ENCODE peak calls at places on chromosomes 7 and 10, in four cellular contexts. One of them, this sample, is unnamed. For H3K27me3, the result is how much of the 10 kb centered on the place peaks cover.

GRCh38 chr7:137508437-137509175 is 165.1 kb upstream of the PTN start:
- DNase-seq in right cardiac atrium: no peak
- DNase-seq in hepatocyte: peak
- DNase-seq in brain microvascular endothelial cell: peak
- DNase-seq in this sample: no peak

GRCh38 chr10:1035201-1035600 is 9.5 kb upstream of the IDI2 start:
- DNase-seq in right cardiac atrium: no peak
- DNase-seq in hepatocyte: no peak
- DNase-seq in brain microvascular endothelial cell: no peak
- DNase-seq in this sample: no peak

GRCh38 chr10:84613336-84614021 is 285.1 kb downstream of the CCSER2 start:
- DNase-seq in right cardiac atrium: no peak
- DNase-seq in hepatocyte: peak
- DNase-seq in brain microvascular endothelial cell: peak
- DNase-seq in this sample: no peak

GRCh38 chr10:92240289-92241157 is 50.4 kb downstream of the CPEB3 start:
- DNase-seq in right cardiac atrium: peak
- DNase-seq in hepatocyte: peak
- DNase-seq in brain microvascular endothelial cell: peak
- DNase-seq in this sample: no peak

GRCh38 chr10:29479081-29479917 is 155.5 kb downstream of the SVIL start:
- DNase-seq in right cardiac atrium: no peak
- DNase-seq in hepatocyte: no peak
- DNase-seq in brain microvascular endothelial cell: peak
- DNase-seq in this sample: no peak

GRCh38 chr7:7018290-7018689 is 164.1 kb upstream of the C1GALT1 start:
- DNase-seq in right cardiac atrium: no peak
- DNase-seq in hepatocyte: no peak
- DNase-seq in brain microvascular endothelial cell: no peak
- DNase-seq in this sample: no peak

GRCh38 chr7:118602090-118602489 is 377.6 kb downstream of the ANKRD7 start:
- DNase-seq in right cardiac atrium: no peak
- DNase-seq in hepatocyte: no peak
- DNase-seq in brain microvascular endothelial cell: no peak
- DNase-seq in this sample: no peak

GRCh38 chr10:79019961-79020491 is 48.7 kb upstream of the ZMIZ1 start:
- DNase-seq in right cardiac atrium: peak
- DNase-seq in hepatocyte: peak
- DNase-seq in brain microvascular endothelial cell: no peak
- DNase-seq in this sample: no peak

GRCh38 chr7:132134814-132135445 is 441.3 kb downstream of the PLXNA4 start:
- DNase-seq in right cardiac atrium: no peak
- DNase-seq in hepatocyte: no peak
- DNase-seq in brain microvascular endothelial cell: no peak
- DNase-seq in this sample: no peak

GRCh38 chr7:81150951-81151361 is 232.1 kb upstream of the SEMA3C start:
- DNase-seq in right cardiac atrium: no peak
- DNase-seq in hepatocyte: no peak
- DNase-seq in brain microvascular endothelial cell: no peak
- DNase-seq in this sample: no peak

GRCh38 chr10:118850418-118851061 is 95.8 kb upstream of the CACUL1 start:
- DNase-seq in right cardiac atrium: peak
- DNase-seq in hepatocyte: peak
- DNase-seq in brain microvascular endothelial cell: peak
- DNase-seq in this sample: no peak

GRCh38 chr10:74855027-74855426 is 28.6 kb downstream of the KAT6B start:
- DNase-seq in right cardiac atrium: peak
- DNase-seq in hepatocyte: no peak
- DNase-seq in brain microvascular endothelial cell: no peak
- DNase-seq in this sample: no peak

GRCh38 chr10:78541528-78542470 is 508.1 kb downstream of the RPS24 start:
- DNase-seq in right cardiac atrium: peak
- DNase-seq in hepatocyte: peak
- DNase-seq in brain microvascular endothelial cell: no peak
- DNase-seq in this sample: no peak

DNA sequence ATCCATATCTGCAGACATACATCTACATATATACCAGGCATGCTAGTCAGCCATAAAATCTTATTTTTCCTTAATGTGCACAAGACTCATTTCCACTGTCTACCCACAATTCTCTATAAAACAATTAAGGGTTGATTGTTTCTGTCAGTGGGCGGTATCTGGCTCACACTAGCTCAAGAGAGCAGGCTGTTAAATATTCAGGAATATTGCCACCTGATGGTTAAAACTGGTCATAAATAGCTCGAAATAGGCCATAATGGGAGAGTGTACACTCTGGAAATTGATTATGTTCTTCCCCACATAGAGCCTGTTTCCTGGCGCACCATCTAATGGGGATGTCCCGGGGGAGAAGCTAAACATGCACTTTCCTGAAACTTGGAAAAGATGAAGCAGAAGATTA is 620.6 kb upstream of the ANKRD30A start:
- DNase-seq in right cardiac atrium: no peak
- DNase-seq in hepatocyte: no peak
- DNase-seq in brain microvascular endothelial cell: no peak
- DNase-seq in this sample: no peak
- H3K27me3 ChIP-seq in right cardiac atrium: under half
- H3K27me3 ChIP-seq in hepatocyte: under half
- H3K27me3 ChIP-seq in brain microvascular endothelial cell: under half
- H3K27me3 ChIP-seq in this sample: under half

DNA sequence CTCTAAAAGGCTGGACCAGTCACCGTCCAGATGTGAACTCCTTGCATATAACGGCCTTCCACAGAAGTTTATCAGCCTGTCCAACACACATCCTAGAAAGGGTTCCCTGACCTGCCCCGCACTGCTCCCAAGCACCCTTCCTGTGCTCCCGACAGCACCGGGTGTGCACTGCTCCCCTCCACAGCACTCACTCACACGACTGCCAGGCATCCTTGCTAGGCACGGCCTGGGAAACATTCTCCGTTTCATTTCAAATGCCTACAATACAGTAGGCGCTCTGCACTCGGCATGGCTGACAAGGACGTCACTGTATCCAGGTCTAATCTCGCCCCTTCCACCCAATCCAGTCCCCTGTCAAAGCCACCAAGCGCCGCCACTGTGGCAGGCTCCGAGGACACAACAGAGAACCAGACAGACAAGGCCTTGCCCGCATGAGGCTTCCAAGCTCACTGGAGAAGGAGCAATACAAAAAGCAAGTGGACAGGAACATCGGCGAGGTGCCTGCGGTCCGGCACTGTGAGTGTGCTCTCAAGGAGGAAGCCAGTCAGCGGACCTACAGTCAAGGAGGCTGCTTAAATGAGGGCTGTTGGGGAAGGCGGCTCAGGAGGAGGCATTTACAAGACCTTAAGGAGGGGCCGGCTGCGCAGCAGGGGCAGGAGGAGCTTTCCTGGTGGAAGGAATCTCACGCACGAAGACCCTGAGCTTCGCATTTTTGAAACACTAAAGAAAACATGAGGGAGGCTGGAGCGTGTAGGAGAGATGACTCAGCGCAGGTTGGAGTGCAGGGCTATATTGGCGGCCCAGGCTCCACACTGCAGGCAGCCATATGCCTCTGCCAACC is 29.2 kb downstream of the GNA12 start:
- DNase-seq in right cardiac atrium: no peak
- DNase-seq in hepatocyte: peak
- DNase-seq in brain microvascular endothelial cell: peak
- DNase-seq in this sample: no peak
- H3K4me3 ChIP-seq in right cardiac atrium: no peak
- H3K4me3 ChIP-seq in hepatocyte: no peak
- H3K4me3 ChIP-seq in brain microvascular endothelial cell: no peak
- H3K4me3 ChIP-seq in this sample: no peak

DNA sequence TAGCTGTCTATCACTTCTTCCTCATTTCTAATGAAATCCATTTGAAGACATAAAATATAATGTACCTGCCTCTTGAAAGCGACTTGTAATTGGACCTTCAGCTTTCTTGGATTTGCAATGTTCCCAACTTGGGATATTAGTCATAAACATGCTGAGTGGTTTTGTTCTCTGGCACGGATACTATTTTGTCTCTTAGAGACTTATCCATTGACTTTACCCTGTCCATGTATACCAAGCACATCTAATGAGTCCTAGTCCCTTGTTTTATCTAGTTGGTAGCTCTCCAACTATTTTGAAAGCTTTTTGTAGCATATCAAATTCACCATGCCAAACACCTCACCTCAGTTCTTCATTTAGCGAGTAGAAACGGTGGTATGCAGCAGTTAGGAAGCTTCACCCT is 18.9 kb downstream of the PLEKHS1 start:
- DNase-seq in right cardiac atrium: no peak
- DNase-seq in hepatocyte: no peak
- DNase-seq in brain microvascular endothelial cell: no peak
- DNase-seq in this sample: no peak
- H3K27me3 ChIP-seq in right cardiac atrium: under half
- H3K27me3 ChIP-seq in hepatocyte: under half
- H3K27me3 ChIP-seq in brain microvascular endothelial cell: under half
- H3K27me3 ChIP-seq in this sample: under half

GRCh38 chr7:150631084-150631824 is 931 bp downstream of the GIMAP6 start:
- DNase-seq in right cardiac atrium: peak
- DNase-seq in hepatocyte: no peak
- DNase-seq in brain microvascular endothelial cell: no peak
- DNase-seq in this sample: no peak
- H3K4me3 ChIP-seq in right cardiac atrium: peak
- H3K4me3 ChIP-seq in hepatocyte: no peak
- H3K4me3 ChIP-seq in brain microvascular endothelial cell: no peak
- H3K4me3 ChIP-seq in this sample: peak

GRCh38 chr7:97001656-97002554 is 3.4 kb upstream of the DLX6 start:
- DNase-seq in right cardiac atrium: no peak
- DNase-seq in hepatocyte: no peak
- DNase-seq in brain microvascular endothelial cell: no peak
- DNase-seq in this sample: no peak

GRCh38 chr7:97002555-97003261 is 2.6 kb upstream of the DLX6 start:
- DNase-seq in right cardiac atrium: no peak
- DNase-seq in hepatocyte: no peak
- DNase-seq in brain microvascular endothelial cell: no peak
- DNase-seq in this sample: no peak

GRCh38 chr7:97004931-97005763 is at the start of gene DLX6:
- DNase-seq in right cardiac atrium: peak
- DNase-seq in hepatocyte: peak
- DNase-seq in brain microvascular endothelial cell: no peak
- DNase-seq in this sample: no peak

GRCh38 chr7:97004237-97004930 is 969 bp upstream of the DLX6 start:
- DNase-seq in right cardiac atrium: no peak
- DNase-seq in hepatocyte: no peak
- DNase-seq in brain microvascular endothelial cell: no peak
- DNase-seq in this sample: no peak

DNA sequence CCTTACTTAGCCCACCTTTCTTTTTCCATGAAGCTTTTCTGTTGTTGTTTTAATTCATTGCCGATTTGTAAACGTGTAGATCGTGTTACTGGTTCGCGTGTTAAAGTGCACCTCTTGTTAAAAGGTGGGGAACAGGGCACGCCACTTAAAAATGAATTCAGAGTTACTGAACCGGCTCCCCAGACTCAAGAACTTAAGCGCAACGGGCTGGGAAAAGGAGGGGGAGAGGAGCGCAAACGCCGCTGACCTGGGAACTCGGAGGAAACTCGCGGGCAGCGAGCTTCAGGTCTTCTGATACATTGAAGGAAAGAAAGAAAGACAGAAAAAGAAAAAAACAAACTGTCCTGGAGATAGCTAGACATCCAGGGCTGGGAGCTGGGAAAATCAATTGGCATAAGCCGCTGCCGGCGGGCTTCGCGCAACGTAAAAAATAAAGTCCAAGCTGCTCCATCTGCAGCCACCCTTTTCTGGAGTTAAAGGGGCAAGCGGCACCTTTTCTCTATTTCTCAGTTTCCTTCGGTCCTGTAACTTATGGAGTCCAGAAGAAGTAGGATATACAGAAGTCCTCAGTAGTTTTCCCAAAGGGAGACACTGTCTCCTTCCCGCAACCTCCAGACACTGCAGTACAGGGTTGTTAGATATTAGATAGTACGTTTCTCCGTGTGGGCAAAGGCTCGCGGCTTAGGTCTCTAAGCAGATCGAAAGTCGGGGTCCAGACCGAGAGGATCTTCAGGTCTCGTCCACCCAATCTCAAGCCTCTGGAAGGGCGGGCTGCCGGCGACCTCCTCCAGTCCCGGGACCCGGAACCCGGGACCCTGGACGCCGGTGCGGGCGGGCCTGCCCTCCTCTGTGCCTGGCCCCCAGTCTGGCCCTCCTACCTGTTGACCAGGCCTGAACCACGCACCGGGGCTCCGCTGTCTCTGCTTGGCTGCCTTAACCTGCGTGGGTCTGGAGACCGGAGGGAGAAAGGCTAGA is 1.8 kb upstream of the DLX6 start:
- DNase-seq in right cardiac atrium: no peak
- DNase-seq in hepatocyte: no peak
- DNase-seq in brain microvascular endothelial cell: no peak
- DNase-seq in this sample: no peak
- H3K27me3 ChIP-seq in right cardiac atrium: under half
- H3K27me3 ChIP-seq in hepatocyte: half or more
- H3K27me3 ChIP-seq in brain microvascular endothelial cell: half or more
- H3K27me3 ChIP-seq in this sample: half or more

GRCh38 chr10:77411805-77412204 is 225.8 kb downstream of the KCNMA1 start:
- DNase-seq in right cardiac atrium: no peak
- DNase-seq in hepatocyte: no peak
- DNase-seq in brain microvascular endothelial cell: no peak
- DNase-seq in this sample: no peak
- H3K4me3 ChIP-seq in right cardiac atrium: no peak
- H3K4me3 ChIP-seq in hepatocyte: no peak
- H3K4me3 ChIP-seq in brain microvascular endothelial cell: no peak
- H3K4me3 ChIP-seq in this sample: no peak

GRCh38 chr10:126458453-126458852 is 70.2 kb upstream of the ADAM12 start:
- DNase-seq in right cardiac atrium: no peak
- DNase-seq in hepatocyte: no peak
- DNase-seq in brain microvascular endothelial cell: peak
- DNase-seq in this sample: no peak

GRCh38 chr10:126456632-126457031 is 68.4 kb upstream of the ADAM12 start:
- DNase-seq in right cardiac atrium: no peak
- DNase-seq in hepatocyte: no peak
- DNase-seq in brain microvascular endothelial cell: no peak
- DNase-seq in this sample: no peak

GRCh38 chr10:126455766-126456425 is 67.6 kb upstream of the ADAM12 start:
- DNase-seq in right cardiac atrium: no peak
- DNase-seq in hepatocyte: no peak
- DNase-seq in brain microvascular endothelial cell: no peak
- DNase-seq in this sample: no peak

GRCh38 chr10:126454045-126454751 is 65.9 kb upstream of the ADAM12 start:
- DNase-seq in right cardiac atrium: no peak
- DNase-seq in hepatocyte: no peak
- DNase-seq in brain microvascular endothelial cell: no peak
- DNase-seq in this sample: no peak

DNA sequence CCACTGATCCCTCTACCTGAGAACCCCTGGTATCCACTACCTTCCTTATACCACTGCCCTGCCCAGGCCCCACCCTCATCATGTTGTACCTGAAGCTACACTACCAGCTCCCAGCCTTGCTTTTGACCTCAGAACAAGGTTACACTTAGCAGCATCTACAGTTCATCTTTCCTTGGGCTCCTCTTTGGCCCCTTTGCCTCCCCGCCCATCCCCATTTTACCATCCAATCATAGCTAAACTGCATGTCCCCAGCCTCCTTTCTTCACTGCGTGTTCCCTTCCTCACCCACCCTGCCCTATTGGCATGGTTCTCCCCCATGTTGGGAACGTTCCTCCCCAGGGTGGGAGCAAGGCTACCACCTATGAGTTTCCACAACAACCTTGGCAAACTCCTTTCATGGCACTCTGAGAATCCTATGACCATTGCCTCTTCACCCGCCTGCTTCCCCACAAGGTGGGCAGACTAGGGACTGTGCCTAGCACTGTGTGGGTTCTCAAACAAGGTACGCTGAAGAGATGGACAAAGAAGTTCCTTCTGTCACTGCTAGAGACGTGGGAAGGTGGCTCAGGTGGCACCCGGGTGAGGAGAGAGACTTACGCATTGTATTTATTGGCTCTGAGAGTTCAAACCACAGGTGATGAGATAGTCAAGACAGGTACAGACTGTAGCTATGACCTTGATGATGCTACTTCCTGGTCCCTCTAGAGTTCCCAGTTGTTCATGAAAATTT is 66.9 kb upstream of the ADAM12 start:
- DNase-seq in right cardiac atrium: no peak
- DNase-seq in hepatocyte: no peak
- DNase-seq in brain microvascular endothelial cell: no peak
- DNase-seq in this sample: no peak
- H3K27me3 ChIP-seq in right cardiac atrium: under half
- H3K27me3 ChIP-seq in hepatocyte: under half
- H3K27me3 ChIP-seq in brain microvascular endothelial cell: under half
- H3K27me3 ChIP-seq in this sample: under half

This sample was measured in esophagus squamous epithelium.